ENCODE peak calls at places on chromosome 6, in eight cellular contexts. O is stomach, I is pancreas, J is neural progenitor cell, L is right lobe of liver, B is foreskin fibroblast, E is fibroblast of villous mesenchyme, A is IMR-90. W is an unnamed sample.
A peak's percentile ranks its signal among the peaks of the same experiment; 100 is the strongest.

GRCh38 chr6:6984585-6985366 is 123.0 kb upstream of the RREB1 start:
- DNase-seq in O (no peak), I (no peak), J (no peak), L (no peak), B (no peak), E (no peak), A (no peak), W (no peak)

GRCh38 chr6:143337201-143337949 is 113.1 kb downstream of the ADAT2 start:
- DNase-seq in O (peak; percentile 30), I (peak; percentile 33), J (peak; percentile 70), L (no peak), B (peak; percentile 17), E (peak; percentile 10), A (peak; percentile 8), W (no peak)

GRCh38 chr6:39092124-39092523 is 22.9 kb downstream of the SAYSD1 start:
- DNase-seq in O (no peak), I (no peak), J (peak; percentile 62), L (no peak), B (no peak), E (no peak), A (no peak), W (no peak)

GRCh38 chr6:38640216-38640909 is 634 bp upstream of the BTBD9 start:
- DNase-seq in O (no peak), I (no peak), J (no peak), L (peak; percentile 24), B (peak; percentile 14), E (peak; percentile 13), A (no peak), W (no peak)

GRCh38 chr6:134123666-134124208 is 71.3 kb upstream of the SLC2A12 start:
- DNase-seq in O (no peak), I (no peak), J (peak; percentile 72), L (no peak), B (peak; percentile 72), E (peak; percentile 72), A (peak; percentile 72), W (peak; percentile 37)

GRCh38 chr6:27426045-27426620 is 37.6 kb downstream of the ZNF391 start:
- DNase-seq in O (no peak), I (no peak), J (no peak), L (no peak), B (no peak), E (no peak), A (no peak), W (no peak)

GRCh38 chr6:30097902-30098606 is 14.8 kb downstream of the TRIM31 start:
- DNase-seq in O (peak; percentile 32), I (no peak), J (no peak), L (no peak), B (no peak), E (no peak), A (no peak), W (no peak)

GRCh38 chr6:113857565-113858066 is 471 bp downstream of the MARCKS start:
- DNase-seq in O (peak; percentile 25), I (peak; percentile 20), J (peak; percentile 78), L (peak; percentile 26), B (no peak), E (no peak), A (no peak), W (no peak)

GRCh38 chr6:159716247-159717086 is 10.8 kb upstream of the WTAP start:
- DNase-seq in O (no peak), I (peak; percentile 75), J (no peak), L (no peak), B (peak; percentile 97), E (peak; percentile 97), A (peak; percentile 98), W (no peak)

GRCh38 chr6:169904051-169904922 is 152.9 kb downstream of the ERMARD start:
- DNase-seq in O (no peak), I (no peak), J (no peak), L (peak; percentile 66), B (no peak), E (no peak), A (no peak), W (no peak)

GRCh38 chr6:138052783-138053182 is 54.4 kb downstream of the PERP start:
- DNase-seq in O (no peak), I (no peak), J (no peak), L (no peak), B (no peak), E (no peak), A (no peak), W (no peak)

GRCh38 chr6:128487746-128488145 is 32.7 kb downstream of the PTPRK start:
- DNase-seq in O (no peak), I (no peak), J (no peak), L (no peak), B (no peak), E (no peak), A (peak; percentile 85), W (no peak)

GRCh38 chr6:37695273-37695672 is 2.4 kb downstream of the MDGA1 start:
- DNase-seq in O (no peak), I (no peak), J (peak; percentile 42), L (no peak), B (no peak), E (no peak), A (no peak), W (no peak)

GRCh38 chr6:51415501-51415900 is 596.8 kb downstream of the TFAP2B start:
- DNase-seq in O (no peak), I (no peak), J (no peak), L (no peak), B (no peak), E (no peak), A (no peak), W (no peak)

GRCh38 chr6:150373260-150373701 is 4.5 kb downstream of the IYD start:
- DNase-seq in O (no peak), I (no peak), J (no peak), L (peak; percentile 28), B (peak; percentile 64), E (no peak), A (no peak), W (no peak)

GRCh38 chr6:155373276-155373675 is 59.0 kb upstream of the TFB1M start:
- DNase-seq in O (no peak), I (no peak), J (no peak), L (no peak), B (peak; percentile 72), E (no peak), A (peak; percentile 3), W (peak; percentile 31)

GRCh38 chr6:25014806-25015560 is 79.2 kb upstream of the RIPOR2 start:
- DNase-seq in O (no peak), I (no peak), J (no peak), L (no peak), B (peak; percentile 58), E (peak; percentile 86), A (peak; percentile 78), W (peak; percentile 50)

GRCh38 chr6:444653-445275 is 53.2 kb downstream of the IRF4 start:
- DNase-seq in O (no peak), I (no peak), J (no peak), L (no peak), B (no peak), E (no peak), A (no peak), W (no peak)

GRCh38 chr6:81623106-81623834 is 129.2 kb downstream of the TENT5A start:
- DNase-seq in O (no peak), I (no peak), J (no peak), L (no peak), B (no peak), E (no peak), A (peak; percentile 53), W (no peak)

GRCh38 chr6:168240147-168240546 is 79.4 kb downstream of the DACT2 start:
- DNase-seq in O (no peak), I (no peak), J (no peak), L (no peak), B (no peak), E (no peak), A (no peak), W (no peak)

GRCh38 chr6:162058281-162058875 is 669.2 kb downstream of the PRKN start:
- DNase-seq in O (peak; percentile 73), I (peak; percentile 87), J (no peak), L (peak; percentile 88), B (no peak), E (no peak), A (no peak), W (no peak)

GRCh38 chr6:126811307-126811706 is 307.2 kb upstream of the RSPO3 start:
- DNase-seq in O (no peak), I (no peak), J (no peak), L (no peak), B (peak; percentile 57), E (peak; percentile 44), A (peak; percentile 52), W (no peak)

GRCh38 chr6:46410330-46410953 is 80.8 kb downstream of the RCAN2 start:
- DNase-seq in O (no peak), I (peak; percentile 21), J (peak; percentile 11), L (no peak), B (peak; percentile 64), E (peak; percentile 67), A (peak; percentile 42), W (no peak)

GRCh38 chr6:1705630-1706029 is 95.9 kb downstream of the FOXC1 start:
- DNase-seq in O (no peak), I (no peak), J (no peak), L (no peak), B (no peak), E (no peak), A (no peak), W (no peak)

GRCh38 chr6:151850479-151850878 is 43.0 kb downstream of the ESR1 start:
- DNase-seq in O (no peak), I (no peak), J (no peak), L (no peak), B (no peak), E (no peak), A (no peak), W (no peak)
- H3K4me3 ChIP-seq in O (no peak overlapping the region), I (no peak overlapping the region), J (no peak overlapping the region), L (no peak overlapping the region), B (no peak overlapping the region), E (no peak overlapping the region), A (no peak overlapping the region), W (no peak overlapping the region)

GRCh38 chr6:33683576-33684427 is 27.7 kb downstream of the UQCC2 start:
- DNase-seq in O (no peak), I (no peak), J (no peak), L (no peak), B (no peak), E (no peak), A (no peak), W (no peak)
- TF ChIP-seq CTCF in O (no peak), I (no peak), J (no peak), L (no peak), B (no peak), E (no peak), A (no peak), W (no peak)

DNA sequence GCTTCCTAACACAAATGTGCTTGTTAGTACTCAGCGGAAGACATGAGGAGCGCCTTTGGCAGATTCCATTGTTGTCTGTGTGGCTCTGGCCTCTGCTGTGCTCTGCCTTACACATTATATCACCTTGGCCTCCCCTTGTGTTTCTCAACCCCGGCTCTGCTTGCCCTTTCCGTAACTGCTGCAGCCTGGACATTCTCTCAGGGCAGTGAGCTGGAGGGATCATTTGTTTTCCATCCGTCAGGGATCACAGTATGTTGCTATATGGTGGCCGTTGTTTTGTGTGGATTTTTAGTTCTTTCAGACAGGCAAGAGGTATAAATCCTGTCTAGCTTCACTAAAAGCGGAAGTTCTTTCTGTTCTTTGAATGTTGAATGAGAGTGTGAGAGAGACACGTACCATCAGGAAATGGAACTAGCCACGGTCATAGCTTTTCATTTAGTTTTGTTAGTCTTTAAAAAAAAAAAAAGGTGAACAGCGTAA is 175.1 kb downstream of the JARID2 start:
- DNase-seq in O (no peak), I (no peak), J (no peak), L (no peak), B (no peak), E (no peak), A (no peak), W (no peak)
- H3K4me3 ChIP-seq in O (no peak overlapping the region), I (no peak overlapping the region), J (no peak overlapping the region), L (no peak overlapping the region), B (no peak overlapping the region), E (no peak overlapping the region), A (no peak overlapping the region), W (no peak overlapping the region)

GRCh38 chr6:153790881-153791473 is 248.1 kb upstream of the OPRM1 start:
- DNase-seq in O (no peak), I (no peak), J (peak; percentile 38), L (no peak), B (peak; percentile 13), E (peak; percentile 34), A (no peak), W (no peak)
- TF ChIP-seq CTCF in O (no peak), I (no peak), J (peak; percentile 46), L (no peak), B (no peak), E (peak; percentile 18), A (no peak), W (no peak)